ENCODE peak calls at places on chromosomes 7 and 10, in seven cellular contexts. B is SK-N-SH, C is K562, I is H1, Y is GM12878, U is GM12891, O is HepG2. A is an unnamed sample.

GRCh38 chr10:67723601-67724000 is 27.6 kb upstream of the CTNNA3 start:
- DNase-seq in C (no peak), U (no peak), Y (no peak), B (no peak), O (no peak), I (no peak), A (no peak)

GRCh38 chr10:70856454-70856853 is 31.9 kb downstream of the PCBD1 start:
- DNase-seq in Y (no peak), U (no peak), O (no peak), I (no peak), C (no peak), B (no peak), A (no peak)

GRCh38 chr7:127322351-127322750 is 69.6 kb upstream of the GRM8 start:
- DNase-seq in U (no peak), Y (no peak), I (no peak), B (no peak), C (no peak), O (no peak), A (no peak)

GRCh38 chr7:22569586-22570321 is 69.8 kb upstream of the STEAP1B start:
- DNase-seq in I (no peak), O (no peak), Y (no peak), C (no peak), B (no peak), U (no peak), A (no peak)

GRCh38 chr10:95537543-95537930 is 23.6 kb downstream of the SORBS1 start:
- DNase-seq in O (no peak), Y (no peak), B (no peak), C (no peak), I (no peak), U (no peak), A (no peak)

GRCh38 chr7:27560706-27561235 is 101.9 kb downstream of the HIBADH start:
- DNase-seq in O (no peak), B (no peak), U (no peak), C (no peak), I (no peak), Y (no peak), A (no peak)

GRCh38 chr10:124697443-124697836 is 46.7 kb downstream of the FAM53B start:
- DNase-seq in U (no peak), Y (no peak), I (no peak), C (no peak), B (no peak), O (no peak), A (no peak)

GRCh38 chr10:103021897-103022286 is 103.8 kb downstream of the CNNM2 start:
- DNase-seq in B (no peak), I (no peak), C (no peak), O (peak), U (no peak), Y (no peak), A (no peak)

GRCh38 chr7:26490631-26491624 is 199.3 kb downstream of the SNX10 start:
- DNase-seq in U (no peak), Y (no peak), I (no peak), C (no peak), O (no peak), B (peak), A (no peak)

GRCh38 chr10:121088524-121088923 is 237.4 kb downstream of the WDR11 start:
- DNase-seq in O (no peak), I (peak), C (no peak), Y (no peak), U (no peak), B (peak), A (no peak)

GRCh38 chr10:62341419-62341818 is 32.8 kb upstream of the ZNF365 start:
- DNase-seq in Y (no peak), B (no peak), I (no peak), U (no peak), O (no peak), C (no peak), A (no peak)

GRCh38 chr10:18400201-18400910 is 251.0 kb downstream of the NSUN6 start:
- DNase-seq in Y (peak), B (peak), C (peak), U (no peak), O (peak), I (no peak), A (no peak)

GRCh38 chr7:90563286-90563685 is 32.8 kb upstream of the CDK14 start:
- DNase-seq in O (no peak), C (no peak), Y (no peak), U (no peak), I (no peak), B (no peak), A (no peak)

GRCh38 chr10:129631011-129631410 is 164.0 kb downstream of the MGMT start:
- DNase-seq in B (no peak), C (no peak), I (no peak), Y (no peak), O (no peak), U (no peak), A (no peak)

GRCh38 chr10:52479567-52479966 is 165.5 kb downstream of the DKK1 start:
- DNase-seq in C (no peak), U (no peak), Y (no peak), O (no peak), B (no peak), I (no peak), A (no peak)

GRCh38 chr7:50620418-50620817 is 55.2 kb upstream of the DDC start:
- DNase-seq in I (no peak), O (no peak), C (no peak), B (no peak), Y (no peak), U (no peak), A (no peak)

GRCh38 chr7:106430103-106430502 is 145.3 kb upstream of the NAMPT start:
- DNase-seq in I (no peak), B (no peak), U (no peak), Y (no peak), C (no peak), O (no peak), A (no peak)

GRCh38 chr10:15821046-15821683 is 39.1 kb downstream of the MINDY3 start:
- DNase-seq in I (no peak), C (no peak), U (no peak), Y (no peak), B (no peak), O (no peak), A (no peak)

GRCh38 chr10:62443866-62444265 is 69.7 kb downstream of the ZNF365 start:
- DNase-seq in O (no peak), I (no peak), B (no peak), U (no peak), C (no peak), Y (no peak), A (no peak)

GRCh38 chr10:97428572-97428981 is 2.6 kb downstream of the PGAM1 start:
- DNase-seq in Y (no peak), I (no peak), O (no peak), B (no peak), C (no peak), U (no peak), A (no peak)

GRCh38 chr10:32713560-32713959 is 244.5 kb downstream of the ITGB1 start:
- DNase-seq in Y (no peak), C (no peak), B (no peak), U (no peak), O (peak), I (no peak), A (no peak)

GRCh38 chr10:48533951-48534720 is 70.7 kb downstream of the ARHGAP22 start:
- DNase-seq in Y (no peak), B (no peak), U (no peak), O (no peak), C (no peak), I (no peak), A (no peak)

GRCh38 chr10:7872041-7872442 is 53.7 kb downstream of the TAF3 start:
- DNase-seq in O (no peak), C (peak), Y (no peak), B (peak), I (no peak), U (no peak), A (no peak)

GRCh38 chr7:220151-220841 is 27.9 kb downstream of the FAM20C start:
- DNase-seq in U (no peak), Y (no peak), B (peak), I (peak), O (peak), C (peak), A (no peak)

GRCh38 chr7:102064361-102065025 is 222.2 kb upstream of the SH2B2 start:
- DNase-seq in U (no peak), Y (no peak), B (peak), O (no peak), I (no peak), C (no peak), A (no peak)

GRCh38 chr10:9198611-9199010 is 1144.1 kb downstream of the GATA3 start:
- DNase-seq in B (no peak), U (no peak), I (no peak), O (no peak), C (no peak), Y (no peak), A (no peak)

GRCh38 chr10:22171131-22171530 is 46.7 kb downstream of the EBLN1 start:
- DNase-seq in I (no peak), U (no peak), C (no peak), O (no peak), B (no peak), Y (no peak), A (no peak)

GRCh38 chr7:36210542-36210941 is 57.5 kb downstream of the EEPD1 start:
- DNase-seq in B (no peak), Y (no peak), U (no peak), C (no peak), I (no peak), O (no peak), A (no peak)

GRCh38 chr10:77899080-77899477 is 27.5 kb downstream of the DLG5 start:
- DNase-seq in B (no peak), C (no peak), U (no peak), O (no peak), I (no peak), Y (no peak), A (no peak)

DNA sequence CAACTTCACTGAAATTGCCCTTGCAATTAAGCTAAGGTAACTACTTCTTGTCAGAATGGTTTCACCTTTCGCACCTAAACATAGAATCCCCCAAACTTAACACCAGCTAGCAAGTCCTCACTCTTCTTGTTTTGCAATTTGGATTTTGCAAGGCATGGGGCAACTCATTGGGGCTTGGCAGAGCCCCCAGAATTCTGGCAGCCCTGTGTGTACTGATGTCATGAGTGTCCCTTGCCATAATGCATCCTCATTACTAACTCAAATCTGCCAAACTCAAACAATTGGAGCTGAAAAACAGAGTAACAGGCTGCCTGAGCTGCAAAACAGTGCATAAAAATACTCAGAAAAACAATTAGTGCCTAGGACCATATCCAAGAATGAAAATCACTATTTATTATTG is 7.8 kb upstream of the XPNPEP1 start:
- DNase-seq in U (no peak), I (no peak), Y (no peak), O (no peak), B (no peak), C (no peak), A (no peak)
- TF ChIP-seq TAF1 in U (no peak), I (no peak), Y (no peak), O (no peak), B (no peak), C (no peak), A (no peak)

GRCh38 chr7:28718042-28718452 is 240.1 kb downstream of the TRIL start:
- DNase-seq in O (no peak), I (no peak), C (no peak), B (no peak), U (no peak), Y (no peak), A (no peak)
- TF ChIP-seq TAF1 in O (no peak), I (no peak), C (no peak), B (no peak), U (no peak), Y (no peak), A (no peak)

DNA sequence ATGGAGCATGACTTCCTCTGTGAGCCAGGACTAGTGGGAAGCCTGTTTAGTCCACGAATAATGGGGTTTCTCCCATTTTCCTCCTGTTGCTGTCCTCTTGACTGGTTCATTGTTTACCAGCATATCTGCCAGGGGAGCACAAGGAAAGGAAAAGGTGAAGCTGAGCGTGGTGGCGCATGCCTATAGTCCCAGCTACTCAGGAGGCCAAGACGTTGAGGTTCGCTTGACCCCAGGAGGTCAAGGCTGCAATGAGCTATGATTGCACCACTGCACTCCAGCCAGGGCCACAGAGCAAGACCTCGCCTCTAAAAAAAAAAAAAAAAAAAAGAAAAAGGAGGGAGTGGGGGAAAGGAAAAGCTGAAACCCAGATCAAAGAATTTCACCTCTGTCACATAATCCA is 5.8 kb upstream of the IL2RA start:
- DNase-seq in I (no peak), Y (no peak), O (no peak), B (no peak), U (no peak), C (no peak), A (no peak)
- TF ChIP-seq TAF1 in I (no peak), Y (no peak), O (no peak), B (no peak), U (no peak), C (no peak), A (no peak)

GRCh38 chr7:153943428-153944370 is 108.5 kb upstream of the DPP6 start:
- DNase-seq in O (no peak), B (no peak), I (no peak), Y (no peak), U (no peak), C (no peak), A (no peak)
- TF ChIP-seq TAF1 in O (no peak), B (no peak), I (no peak), Y (no peak), U (no peak), C (no peak), A (no peak)